ENCODE peak calls at places on chromosomes 16 and 17, in nine cellular contexts. R is GM23338; F is stomach; D is right atrium auricular region; B is body of pancreas; U is naive thymus-derived CD4-positive, alpha-beta T cell; I is neural progenitor cell; Q is bronchial epithelial cell; O is HCT116. S is an unnamed sample. For H3K27me3, the result is how much of the 10 kb centered on the place peaks cover.

GRCh38 chr16:11835891-11836652 is 15.3 kb downstream of the RSL1D1 start:
- DNase-seq in Q (peak), B (no peak), F (no peak), R (peak), U (no peak), O (no peak), D (no peak), I (no peak), S (no peak)

GRCh38 chr17:29867643-29868181 is 62.3 kb downstream of the SSH2 start:
- DNase-seq in Q (no peak), F (no peak), B (no peak), D (no peak), U (no peak), O (no peak), I (no peak), R (peak), S (no peak)

GRCh38 chr16:54649846-54650245 is 280.8 kb upstream of the IRX5 start:
- DNase-seq in U (no peak), F (no peak), D (no peak), I (no peak), Q (no peak), R (no peak), O (no peak), B (no peak), S (no peak)

GRCh38 chr16:4261557-4262172 is 11.2 kb downstream of the TFAP4 start:
- DNase-seq in U (peak), O (peak), F (no peak), R (peak), I (peak), D (no peak), Q (no peak), B (peak), S (peak)

GRCh38 chr16:27511657-27512056 is 38.1 kb downstream of the GTF3C1 start:
- DNase-seq in Q (no peak), F (no peak), D (peak), I (no peak), B (no peak), U (no peak), R (no peak), O (no peak), S (no peak)

GRCh38 chr17:28406478-28406824 is 439 bp upstream of the SLC46A1 start:
- DNase-seq in F (no peak), B (peak), U (no peak), O (no peak), D (no peak), Q (peak), R (peak), I (peak), S (no peak)

GRCh38 chr16:19283637-19284036 is 1.9 kb upstream of the CLEC19A start:
- DNase-seq in U (no peak), I (no peak), R (no peak), O (no peak), D (no peak), F (no peak), Q (peak), B (no peak), S (no peak)

GRCh38 chr16:72536673-72537435 is 364.9 kb upstream of the PMFBP1 start:
- DNase-seq in B (no peak), D (no peak), I (no peak), R (no peak), F (no peak), U (no peak), Q (no peak), O (no peak), S (no peak)

GRCh38 chr17:42493324-42493723 is 34.6 kb downstream of the ATP6V0A1 start:
- DNase-seq in Q (no peak), O (no peak), D (no peak), R (no peak), U (no peak), I (no peak), F (no peak), B (no peak), S (no peak)

GRCh38 chr16:64250866-64251265 is 871.0 kb downstream of the CDH11 start:
- DNase-seq in F (no peak), D (no peak), R (no peak), O (no peak), B (no peak), U (no peak), I (no peak), Q (no peak), S (no peak)

GRCh38 chr16:13919330-13919682 is 648 bp upstream of the ERCC4 start:
- DNase-seq in R (peak), B (peak), U (no peak), F (no peak), Q (peak), I (peak), D (no peak), O (peak), S (peak)

GRCh38 chr17:48604770-48605329 is at the start of gene HOXB6:
- DNase-seq in I (no peak), B (no peak), F (no peak), D (no peak), R (no peak), Q (no peak), U (no peak), O (no peak), S (no peak)

GRCh38 chr16:50539053-50539615 is 9.1 kb upstream of the NKD1 start:
- DNase-seq in I (peak), O (no peak), U (no peak), B (no peak), R (no peak), F (no peak), Q (no peak), D (no peak), S (no peak)

GRCh38 chr16:89562939-89563338 is 2.5 kb downstream of the RPL13 start:
- DNase-seq in Q (no peak), D (no peak), F (no peak), O (no peak), B (no peak), I (no peak), R (no peak), U (no peak), S (no peak)

GRCh38 chr17:80223142-80223815 is 3.1 kb downstream of the SLC26A11 start:
- DNase-seq in D (no peak), Q (no peak), I (no peak), R (no peak), U (no peak), B (no peak), O (no peak), F (no peak), S (no peak)

GRCh38 chr17:72121164-72122001 is 563 bp downstream of the SOX9 start:
- DNase-seq in I (peak), Q (peak), F (peak), U (no peak), R (peak), B (peak), D (peak), O (no peak), S (no peak)

GRCh38 chr17:72123496-72123963 is 2.7 kb downstream of the SOX9 start:
- DNase-seq in I (no peak), B (no peak), U (no peak), Q (no peak), R (no peak), F (peak), D (no peak), O (no peak), S (no peak)

GRCh38 chr17:72122668-72123495 is 2.1 kb downstream of the SOX9 start:
- DNase-seq in R (peak), F (peak), O (no peak), U (no peak), I (peak), D (no peak), B (peak), Q (no peak), S (no peak)

GRCh38 chr17:72122002-72122310 is 1.1 kb downstream of the SOX9 start:
- DNase-seq in Q (no peak), I (no peak), D (no peak), O (no peak), F (no peak), B (no peak), R (no peak), U (no peak), S (no peak)

DNA sequence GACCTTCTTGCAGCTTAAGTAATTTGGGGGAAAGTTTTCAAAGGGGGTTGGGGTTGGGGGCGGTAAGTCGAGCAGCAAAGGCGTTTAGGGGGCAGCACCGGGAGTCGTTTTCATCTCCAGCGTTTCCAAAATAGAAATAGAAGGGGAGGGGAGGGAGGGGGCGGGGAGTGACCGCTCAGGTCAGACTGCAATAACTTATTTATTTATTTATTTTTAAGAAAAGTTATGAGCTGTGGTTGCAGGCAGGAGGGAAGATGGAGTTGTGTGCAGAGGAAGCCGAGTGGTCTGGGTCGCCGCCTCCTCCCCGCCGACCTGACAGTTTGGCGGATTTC is 1.5 kb downstream of the SOX9 start:
- DNase-seq in B (no peak), O (no peak), F (no peak), R (no peak), D (no peak), U (no peak), Q (no peak), I (no peak), S (no peak)
- H3K27me3 ChIP-seq in B (under half), O (under half), F (half or more), R (half or more), D (under half), U (under half), Q (under half), I (under half), S (under half)

DNA sequence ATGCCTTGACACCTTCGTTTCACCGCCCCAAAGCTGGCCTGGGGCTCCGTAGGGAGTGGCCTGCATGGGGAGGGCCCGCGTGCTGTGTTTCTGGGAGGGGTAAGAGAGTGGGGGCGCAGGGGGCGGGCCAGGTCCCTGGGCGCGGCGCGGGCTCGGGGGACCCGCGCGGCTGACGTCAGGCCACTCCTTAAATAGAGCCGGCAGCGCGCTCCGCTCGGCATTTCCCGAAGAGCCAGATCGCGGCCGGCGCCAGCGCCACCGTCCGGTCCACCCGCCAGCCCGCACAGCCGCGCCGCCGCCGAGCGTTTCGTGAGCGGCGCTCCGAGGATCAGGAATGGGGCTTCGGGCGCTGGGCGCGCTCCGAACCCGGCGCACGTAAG is at the start of gene HS3ST2:
- DNase-seq in B (no peak), R (peak), I (peak), Q (peak), D (no peak), U (no peak), O (no peak), F (no peak), S (no peak)
- H3K4me3 ChIP-seq in B (no peak), R (peak), I (peak), Q (peak), D (peak), U (no peak), O (no peak), F (peak), S (no peak)

GRCh38 chr17:33751702-33752065 is 458.6 kb upstream of the ASIC2 start:
- DNase-seq in O (no peak), R (peak), F (no peak), D (no peak), B (no peak), U (no peak), I (peak), Q (no peak), S (no peak)

GRCh38 chr17:33750943-33751701 is 458.0 kb upstream of the ASIC2 start:
- DNase-seq in B (peak), R (peak), I (peak), O (peak), F (peak), Q (peak), D (peak), U (peak), S (peak)

GRCh38 chr17:33756021-33756420 is 462.9 kb upstream of the ASIC2 start:
- DNase-seq in O (no peak), U (no peak), R (no peak), B (no peak), D (no peak), F (no peak), Q (no peak), I (no peak), S (no peak)

GRCh38 chr17:33749171-33749570 is 456.1 kb upstream of the ASIC2 start:
- DNase-seq in Q (no peak), I (no peak), R (no peak), B (no peak), O (no peak), U (no peak), F (no peak), D (no peak), S (no peak)

GRCh38 chr17:33753452-33753851 is 460.4 kb upstream of the ASIC2 start:
- DNase-seq in U (no peak), F (no peak), O (no peak), B (no peak), D (no peak), Q (no peak), I (no peak), R (no peak), S (no peak)
- H3K27me3 ChIP-seq in U (under half), F (half or more), O (under half), B (under half), D (under half), Q (under half), I (under half), R (under half), S (under half)

DNA sequence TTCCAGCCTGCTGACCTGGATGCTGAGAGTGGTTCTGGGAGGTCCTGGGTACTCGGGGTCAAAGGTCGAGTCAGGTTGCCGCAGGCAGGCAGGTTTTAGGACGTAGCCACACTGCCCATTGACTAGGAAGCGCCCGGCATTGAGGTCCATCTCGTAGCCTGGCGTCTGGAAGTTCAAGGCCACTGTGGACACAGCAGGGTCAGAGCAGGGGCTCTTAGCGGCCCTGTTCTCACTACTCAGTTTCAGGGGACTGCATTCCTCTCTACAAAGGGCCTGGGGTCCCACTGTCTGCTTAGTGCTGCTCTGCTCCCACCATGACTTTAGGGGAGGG is 18.9 kb downstream of the PLCD3 start:
- DNase-seq in U (no peak), I (no peak), D (no peak), R (no peak), Q (no peak), B (no peak), F (no peak), O (no peak), S (no peak)
- H3K4me3 ChIP-seq in U (no peak), I (no peak), D (no peak), R (no peak), Q (no peak), B (no peak), F (no peak), O (no peak), S (no peak)

DNA sequence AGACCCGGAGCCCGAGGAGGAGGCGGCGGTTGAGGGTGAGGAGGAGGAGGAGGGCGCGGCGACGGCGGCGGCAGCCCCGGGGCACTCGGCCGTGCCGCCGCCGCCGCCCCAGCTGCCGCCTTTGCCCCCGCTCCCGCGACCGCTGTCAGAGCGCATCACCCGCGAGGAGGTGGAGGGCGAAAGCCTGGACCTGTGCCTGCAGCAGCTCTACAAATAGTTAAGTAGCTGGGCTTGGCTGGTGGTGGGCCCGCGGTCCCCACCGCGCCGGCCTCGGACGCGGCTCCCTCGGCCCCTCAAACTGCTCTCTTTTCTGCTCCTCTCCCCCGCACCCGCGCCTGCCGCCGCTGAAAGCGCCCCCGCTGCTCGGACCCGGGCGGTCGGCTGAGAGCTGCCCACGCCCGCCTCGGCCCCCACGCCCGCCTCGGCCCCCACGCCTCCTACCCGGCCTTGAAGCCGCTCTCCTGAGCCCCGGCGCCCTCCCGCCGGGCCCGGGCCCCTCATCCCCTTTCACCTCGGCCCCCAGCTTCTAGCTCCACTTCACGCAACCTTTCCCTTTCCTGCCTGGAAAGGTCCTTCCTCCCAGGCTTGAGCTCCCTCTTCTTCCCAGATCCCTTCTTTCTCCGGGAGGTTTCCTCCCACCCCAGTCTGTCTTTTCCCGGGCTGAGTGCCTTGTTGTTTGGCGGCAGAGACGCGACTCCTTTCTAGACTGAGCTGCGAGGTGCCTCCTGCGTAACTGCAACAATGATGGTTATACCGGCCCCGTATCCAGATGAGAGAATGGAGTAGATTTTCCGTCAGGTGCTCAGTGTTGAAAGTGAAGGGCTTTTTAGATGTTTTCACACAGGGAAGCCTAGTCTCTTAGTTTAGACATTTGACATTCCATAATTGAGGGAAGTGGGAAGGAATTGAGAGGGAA is 850 bp downstream of the PPM1E start:
- DNase-seq in B (peak), F (no peak), R (peak), Q (no peak), I (peak), O (no peak), U (peak), D (no peak), S (no peak)
- H3K27me3 ChIP-seq in B (under half), F (half or more), R (under half), Q (under half), I (under half), O (under half), U (under half), D (under half), S (under half)

DNA sequence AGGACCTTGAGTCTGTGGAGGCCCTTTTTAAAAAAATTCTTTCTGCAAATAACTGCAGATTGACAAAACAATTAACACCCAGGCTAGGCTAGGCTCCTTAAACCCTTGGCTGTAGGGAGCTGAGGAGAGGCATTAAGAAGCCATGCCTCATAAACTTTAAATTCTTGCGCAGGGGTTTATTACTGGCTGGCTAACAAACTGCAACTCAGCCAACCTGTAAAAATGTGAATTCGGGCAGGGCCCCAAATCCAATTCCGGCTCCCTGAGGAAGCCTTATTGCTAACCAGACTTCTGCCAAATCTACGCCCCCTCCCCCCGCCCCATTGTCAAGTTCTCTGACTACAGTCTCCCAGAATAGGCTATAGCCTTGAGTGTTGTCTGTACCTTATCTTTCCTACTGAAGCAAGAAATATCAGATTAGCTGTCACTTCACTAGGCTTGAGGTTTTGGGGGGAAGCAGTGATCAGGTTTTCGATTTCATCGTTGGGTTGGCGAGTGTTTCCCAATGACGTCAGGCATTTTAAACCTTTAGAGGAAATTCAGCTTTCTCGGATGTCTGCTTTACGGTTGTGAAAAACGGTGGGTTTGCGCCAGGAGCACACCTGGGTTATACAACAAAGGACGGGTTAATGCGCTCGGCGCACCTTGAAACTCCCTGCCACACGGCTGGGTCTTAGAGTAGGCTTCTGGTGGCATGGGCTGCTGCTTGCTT is 2.0 kb downstream of the CDH3 start:
- DNase-seq in O (no peak), B (no peak), I (no peak), R (no peak), Q (no peak), D (no peak), F (no peak), U (no peak), S (no peak)
- H3K4me3 ChIP-seq in O (no peak), B (no peak), I (no peak), R (peak), Q (peak), D (no peak), F (no peak), U (no peak), S (no peak)

S was measured in CD4-positive, alpha-beta memory T cell.